ENCODE peak calls at places on chromosomes 3 and 15, in four cellular contexts. O is foreskin fibroblast, W is head of caudate nucleus, A is NCI-H1417. B is an unnamed sample.

GRCh38 chr3:58536501-58537411 is at the start of gene ACOX2:
- DNase-seq in O (peak; percentile 83), W (no peak), A (no peak), B (peak; percentile 19)

GRCh38 chr3:14210281-14210670 is 31.7 kb downstream of the LSM3 start:
- DNase-seq in O (no peak), W (no peak), A (no peak), B (no peak)

GRCh38 chr15:85520650-85521049 is 140.2 kb downstream of the AKAP13 start:
- DNase-seq in O (no peak), W (no peak), A (peak; percentile 64), B (no peak)

GRCh38 chr3:56251343-56251945 is 216.8 kb downstream of the ERC2 start:
- DNase-seq in O (peak; percentile 83), W (peak; percentile 31), A (peak; percentile 72), B (peak; percentile 55)

GRCh38 chr15:47332481-47332880 is 384.8 kb upstream of the SEMA6D start:
- DNase-seq in O (peak; percentile 56), W (no peak), A (no peak), B (no peak)

GRCh38 chr3:176896640-176897039 is 300.6 kb downstream of the TBL1XR1 start:
- DNase-seq in O (no peak), W (no peak), A (no peak), B (no peak)

GRCh38 chr3:128014548-128014947 is 37.7 kb upstream of the SEC61A1 start:
- DNase-seq in O (no peak), W (no peak), A (no peak), B (no peak)

GRCh38 chr3:117681619-117682018 is 972.0 kb downstream of the TUSC7 start:
- DNase-seq in O (peak; percentile 78), W (no peak), A (no peak), B (no peak)

GRCh38 chr15:71083349-71083748 is 31.9 kb upstream of the THSD4 start:
- DNase-seq in O (peak; percentile 96), W (no peak), A (no peak), B (no peak)

GRCh38 chr3:37770938-37771918 is 90.5 kb upstream of the CTDSPL start:
- DNase-seq in O (no peak), W (no peak), A (no peak), B (no peak)

GRCh38 chr3:48561045-48561736 is 2.4 kb downstream of the UCN2 start:
- DNase-seq in O (peak; percentile 85), W (peak; percentile 43), A (peak; percentile 40), B (no peak)

GRCh38 chr15:22979069-22979698 is 984 bp downstream of the CYFIP1 start:
- DNase-seq in O (peak; percentile 80), W (peak; percentile 27), A (peak; percentile 83), B (no peak)

GRCh38 chr3:57009367-57009766 is 51.1 kb upstream of the SPATA12 start:
- DNase-seq in O (peak; percentile 50), W (no peak), A (no peak), B (no peak)